ENCODE peak calls at places on chromosomes 6 and 20, in four cellular contexts. F is activated B cell treated with CpG ODN at 0.5 μM for 24 hours; X is H54; B is stimulated activated CD8-positive, alpha-beta memory T cell treated with anti-CD3 and anti-CD28 coated beads, Interleukin-15, amount 100 ng/mL, for 48 hours. I is an unnamed sample.

GRCh38 chr6:116779569-116780164 is 14.1 kb upstream of the FAM162B start:
- DNase-seq in X (peak), B (no peak), F (no peak), I (no peak)

GRCh38 chr6:166202321-166202733 is 34.7 kb upstream of the TBXT start:
- DNase-seq in B (no peak), F (peak), X (no peak), I (peak)

GRCh38 chr20:64250027-64250426 is 5.5 kb upstream of the PCMTD2 start:
- DNase-seq in X (no peak), B (no peak), F (no peak), I (no peak)

GRCh38 chr20:48986899-48987298 is 59.2 kb upstream of the CSE1L start:
- DNase-seq in F (no peak), X (no peak), B (no peak), I (peak)

GRCh38 chr6:296151-297122 is 4.2 kb downstream of the DUSP22 start:
- DNase-seq in F (no peak), X (no peak), B (no peak), I (peak)

GRCh38 chr6:158780963-158781691 is 38.0 kb downstream of the EZR start:
- DNase-seq in F (no peak), X (no peak), B (no peak), I (no peak)

GRCh38 chr6:43842231-43842794 is 72.3 kb downstream of the VEGFA start:
- DNase-seq in X (peak), F (no peak), B (no peak), I (no peak)

GRCh38 chr6:161261797-161262196 is 12.1 kb downstream of the AGPAT4 start:
- DNase-seq in B (no peak), F (no peak), X (no peak), I (no peak)

GRCh38 chr6:53327017-53327395 is 21.7 kb downstream of the ELOVL5 start:
- DNase-seq in X (no peak), F (no peak), B (no peak), I (no peak)

GRCh38 chr20:46174469-46175126 is 56.5 kb downstream of the CD40 start:
- DNase-seq in X (no peak), B (peak), F (peak), I (peak)

GRCh38 chr6:52840763-52841585 is at the start of gene GSTA5:
- DNase-seq in B (no peak), X (no peak), F (no peak), I (no peak)

GRCh38 chr6:127550403-127550802 is 26.6 kb upstream of the C6orf58 start:
- DNase-seq in X (no peak), B (no peak), F (no peak), I (no peak)

GRCh38 chr6:25175216-25175615 is 104.0 kb upstream of the CARMIL1 start:
- DNase-seq in B (no peak), F (no peak), X (no peak), I (no peak)

GRCh38 chr20:46210672-46211330 is 92.7 kb downstream of the CD40 start:
- DNase-seq in X (no peak), B (no peak), F (no peak), I (no peak)

GRCh38 chr6:21537660-21538059 is 55.9 kb upstream of the SOX4 start:
- DNase-seq in X (no peak), B (no peak), F (no peak), I (no peak)

GRCh38 chr6:558089-558488 is 98.8 kb downstream of the HUS1B start:
- DNase-seq in B (no peak), F (no peak), X (no peak), I (no peak)

GRCh38 chr6:37206674-37207073 is 36.7 kb downstream of the PIM1 start:
- DNase-seq in B (no peak), F (no peak), X (no peak), I (no peak)

GRCh38 chr6:170006524-170007467 is 255.4 kb downstream of the ERMARD start:
- DNase-seq in F (no peak), B (no peak), X (no peak), I (no peak)

GRCh38 chr6:170136541-170137175 is 154.2 kb downstream of the DLL1 start:
- DNase-seq in X (no peak), B (no peak), F (no peak), I (no peak)

GRCh38 chr6:25279748-25280616 is 808 bp downstream of the CARMIL1 start:
- DNase-seq in X (no peak), F (peak), B (no peak), I (no peak)

GRCh38 chr6:29917843-29918242 is 24.5 kb upstream of the HLA-A start:
- DNase-seq in F (no peak), X (no peak), B (no peak), I (no peak)

GRCh38 chr20:49676581-49677291 is 36.9 kb downstream of the B4GALT5 start:
- DNase-seq in F (no peak), B (no peak), X (peak), I (no peak)

GRCh38 chr6:21947751-21948386 is 349.0 kb downstream of the PRL start:
- DNase-seq in B (no peak), F (no peak), X (no peak), I (no peak)

GRCh38 chr20:35014537-35014936 is 58.9 kb downstream of the MYH7B start:
- DNase-seq in X (no peak), F (no peak), B (no peak), I (no peak)

GRCh38 chr6:73644941-73645591 is 8.7 kb downstream of the SLC17A5 start:
- DNase-seq in B (no peak), F (no peak), X (no peak), I (no peak)

GRCh38 chr6:46605091-46605797 is 47.4 kb downstream of the CYP39A1 start:
- DNase-seq in B (no peak), F (no peak), X (no peak), I (no peak)

GRCh38 chr6:34664270-34664971 is 32.1 kb downstream of the ILRUN start:
- DNase-seq in F (no peak), X (no peak), B (no peak), I (no peak)

GRCh38 chr6:47698342-47698787 is at the start of gene ADGRF4:
- DNase-seq in B (no peak), X (peak), F (no peak), I (no peak)

GRCh38 chr6:41373919-41374617 is 38.7 kb downstream of the NCR2 start:
- DNase-seq in B (no peak), X (no peak), F (no peak), I (no peak)

GRCh38 chr6:37602801-37603200 is 94.9 kb downstream of the MDGA1 start:
- DNase-seq in F (no peak), X (no peak), B (no peak), I (no peak)

GRCh38 chr6:36906539-36906938 is 20.8 kb downstream of the C6orf89 start:
- DNase-seq in F (no peak), B (no peak), X (no peak), I (no peak)

GRCh38 chr6:6851059-6851658 is 256.6 kb upstream of the RREB1 start:
- DNase-seq in B (no peak), X (peak), F (no peak), I (no peak)

GRCh38 chr6:167794386-167795157 is 32.1 kb upstream of the AFDN start:
- DNase-seq in B (no peak), F (no peak), X (no peak), I (no peak)

GRCh38 chr6:88499845-88500699 is 333.9 kb upstream of the CNR1 start:
- DNase-seq in F (no peak), X (no peak), B (no peak), I (no peak)

I was measured in head of caudate nucleus.